ENCODE peak calls at places on chromosomes 4 and X, in six cellular contexts. I is AG08396, E is hippocampal formation, R is COR-L47, M is NCI-H1105, J is ascending aorta. U is an unnamed sample.

GRCh38 chr4:111464251-111465045 is 680.8 kb upstream of the FAM241A start:
- DNase-seq in I (no peak), E (no peak), R (no peak), M (no peak), J (no peak), U (no peak)

GRCh38 chrX:72120798-72121197 is 10.9 kb downstream of the RTL5 start:
- DNase-seq in I (no peak), E (no peak), R (no peak), M (no peak), J (no peak), U (no peak)

GRCh38 chrX:129945131-129945530 is 37.3 kb upstream of the BCORL1 start:
- DNase-seq in I (no peak), E (no peak), R (no peak), M (no peak), J (no peak), U (no peak)

GRCh38 chrX:129123795-129124194 is 399.5 kb downstream of the SMARCA1 start:
- DNase-seq in I (no peak), E (no peak), R (no peak), M (no peak), J (no peak), U (no peak)

GRCh38 chr4:4923208-4923607 is 63.7 kb downstream of the MSX1 start:
- DNase-seq in I (no peak), E (no peak), R (no peak), M (no peak), J (no peak), U (no peak)

GRCh38 chrX:71543316-71543715 is 10.4 kb downstream of the OGT start:
- DNase-seq in I (peak; percentile 15), E (no peak), R (no peak), M (peak; percentile 56), J (no peak), U (no peak)

GRCh38 chrX:153974726-153975286 is 2.3 kb downstream of the TMEM187 start:
- DNase-seq in I (no peak), E (no peak), R (no peak), M (no peak), J (no peak), U (no peak)

GRCh38 chr4:182189107-182189878 is 53.9 kb upstream of the TENM3 start:
- DNase-seq in I (peak; percentile 10), E (no peak), R (peak; percentile 30), M (no peak), J (no peak), U (no peak)

GRCh38 chr4:158624889-158625478 is 46.7 kb downstream of the C4orf46 start:
- DNase-seq in I (peak; percentile 24), E (no peak), R (peak; percentile 74), M (peak; percentile 15), J (no peak), U (peak; percentile 53)

GRCh38 chr4:48297447-48297846 is 27.8 kb upstream of the TEC start:
- DNase-seq in I (no peak), E (no peak), R (no peak), M (no peak), J (no peak), U (no peak)

GRCh38 chrX:64291106-64291505 is 60.7 kb upstream of the ASB12 start:
- DNase-seq in I (no peak), E (no peak), R (no peak), M (no peak), J (no peak), U (no peak)

GRCh38 chrX:74865725-74866124 is 59.5 kb downstream of the NEXMIF start:
- DNase-seq in I (no peak), E (no peak), R (no peak), M (no peak), J (no peak), U (no peak)

GRCh38 chr4:177441061-177441802 is 1.0 kb downstream of the AGA start:
- DNase-seq in I (no peak), E (peak; percentile 17), R (peak; percentile 6), M (no peak), J (no peak), U (peak; percentile 8)

U was measured in NCI-H345.